ENCODE peak calls at places on chromosome 16, in seven cellular contexts. M is OCI-LY7, F is neural progenitor cell, A is MM.1S, Y is hepatocyte, P is HCT116, B is SK-N-SH. O is an unnamed sample. For H3K9me3, the result is how much of the 10 kb centered on the place peaks cover.

GRCh38 chr16:71956500-71956899 is 43.7 kb downstream of the PKD1L3 start:
- DNase-seq in Y (no peak), M (no peak), P (no peak), B (no peak), F (no peak), A (peak), O (no peak)

GRCh38 chr16:47037396-47037745 is 63.9 kb upstream of the DNAJA2 start:
- DNase-seq in Y (peak), P (no peak), M (peak), B (no peak), F (peak), A (peak), O (no peak)

GRCh38 chr16:24253192-24253591 is 2.9 kb upstream of the CACNG3 start:
- DNase-seq in P (peak), F (peak), Y (peak), B (peak), A (peak), M (peak), O (peak)

GRCh38 chr16:72013888-72014538 is 5.5 kb downstream of the DHODH start:
- DNase-seq in M (no peak), F (peak), P (no peak), A (no peak), B (no peak), Y (no peak), O (no peak)

GRCh38 chr16:14955546-14956231 is 18.4 kb downstream of the NPIPA1 start:
- DNase-seq in M (no peak), F (no peak), P (no peak), B (no peak), Y (no peak), A (no peak), O (no peak)

GRCh38 chr16:23072769-23073549 is 76.3 kb downstream of the USP31 start:
- DNase-seq in F (peak), P (no peak), M (no peak), A (no peak), B (peak), Y (no peak), O (peak)

GRCh38 chr16:9797306-9797705 is 384.9 kb downstream of the GRIN2A start:
- DNase-seq in Y (peak), B (no peak), P (no peak), F (no peak), A (no peak), M (no peak), O (peak)

GRCh38 chr16:49085689-49086088 is 195.9 kb downstream of the CBLN1 start:
- DNase-seq in Y (no peak), A (no peak), P (no peak), F (no peak), B (no peak), M (no peak), O (no peak)

GRCh38 chr16:13896543-13897182 is 23.3 kb upstream of the ERCC4 start:
- DNase-seq in A (no peak), F (no peak), M (peak), Y (no peak), B (no peak), P (peak), O (peak)

GRCh38 chr16:48386559-48387312 is 1.5 kb upstream of the SIAH1 start:
- DNase-seq in M (no peak), Y (no peak), B (no peak), F (no peak), A (no peak), P (no peak), O (no peak)

GRCh38 chr16:27512061-27512460 is 37.7 kb downstream of the GTF3C1 start:
- DNase-seq in A (no peak), B (no peak), M (no peak), Y (no peak), P (no peak), F (no peak), O (no peak)

GRCh38 chr16:5032748-5033167 is 977 bp downstream of the NAGPA start:
- DNase-seq in Y (peak), F (no peak), M (no peak), A (no peak), P (no peak), B (no peak), O (no peak)
- TF ChIP-seq EZH2phosphoT487 in Y (no peak), F (no peak), M (no peak), A (no peak), P (no peak), B (no peak), O (no peak)

GRCh38 chr16:50381679-50382440 is 13.1 kb upstream of the BRD7 start:
- DNase-seq in P (no peak), F (peak), B (no peak), Y (no peak), M (no peak), A (no peak), O (no peak)
- TF ChIP-seq CTCF in P (peak), F (peak), B (peak), Y (peak), M (peak), A (peak), O (peak)

GRCh38 chr16:31451201-31451600 is 8.1 kb upstream of the ARMC5 start:
- DNase-seq in B (no peak), F (no peak), M (no peak), Y (no peak), A (no peak), P (no peak), O (no peak)

GRCh38 chr16:31451681-31452351 is 7.5 kb upstream of the ARMC5 start:
- DNase-seq in F (peak), P (peak), B (peak), Y (peak), M (peak), A (peak), O (peak)

GRCh38 chr16:31453255-31454204 is 5.8 kb upstream of the ARMC5 start:
- DNase-seq in M (no peak), Y (peak), A (no peak), B (no peak), P (no peak), F (peak), O (peak)

GRCh38 chr16:31455601-31456314 is 3.5 kb upstream of the ARMC5 start:
- DNase-seq in B (peak), A (no peak), F (peak), Y (no peak), M (peak), P (no peak), O (no peak)

GRCh38 chr16:31452631-31453106 is 6.6 kb upstream of the ARMC5 start:
- DNase-seq in Y (no peak), M (no peak), F (no peak), A (no peak), B (no peak), P (no peak), O (peak)
- H3K9me3 ChIP-seq in Y (under half), M (under half), F (under half), A (under half), B (under half), P (under half), O (under half)

DNA sequence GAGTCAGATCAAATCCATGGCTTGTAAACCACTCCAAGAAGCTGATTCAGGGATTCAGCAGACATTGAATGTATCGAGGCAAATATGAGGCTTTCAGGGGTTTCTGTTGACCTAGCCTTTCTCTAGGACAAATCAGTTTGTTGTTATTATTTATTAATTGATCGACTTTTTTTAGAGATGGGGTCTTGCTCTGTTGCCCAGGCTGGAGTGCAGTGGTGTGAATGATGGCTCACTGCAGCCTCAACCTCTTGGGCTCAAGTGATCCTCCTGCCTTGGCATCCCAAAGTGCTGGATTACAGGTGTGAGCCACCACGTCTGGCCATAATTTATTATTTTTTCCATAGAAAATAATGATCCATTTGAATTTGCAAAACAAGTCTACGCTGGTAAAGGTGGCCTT is 27.0 kb downstream of the LAT start:
- DNase-seq in P (no peak), F (no peak), Y (no peak), B (no peak), M (no peak), A (no peak), O (no peak)
- TF ChIP-seq EZH2phosphoT487 in P (no peak), F (no peak), Y (no peak), B (no peak), M (no peak), A (no peak), O (no peak)